ENCODE peak calls at places on chromosomes 12 and 14, in nine cellular contexts. K is RCC 7860; B is dorsolateral prefrontal cortex; A is OCI-M1; N is HT1080; S is MCF 10A; F is stimulated activated CD4-positive, alpha-beta T cell treated with anti-CD3 and anti-CD28 coated beads, Interleukin-2, amount 100 ng/mL, for 48 hours; H is dermis microvascular lymphatic vessel endothelial cell; P is left ventricle myocardium inferior. Q is an unnamed sample.
A peak's percentile ranks its signal among the peaks of the same experiment; 100 is the strongest.

GRCh38 chr14:62443796-62444195 is 601.5 kb downstream of the KCNH5 start:
- DNase-seq in H (no peak), A (no peak), K (peak; percentile 6), N (peak; percentile 91), B (no peak), F (no peak), S (peak; percentile 56), P (no peak), Q (no peak)

GRCh38 chr12:45259732-45260480 is 44.0 kb downstream of the ANO6 start:
- DNase-seq in K (no peak), N (no peak), P (no peak), S (peak; percentile 27), B (no peak), H (peak; percentile 63), A (peak; percentile 28), F (no peak), Q (no peak)

GRCh38 chr14:90383731-90384542 is 12.9 kb upstream of the CALM1 start:
- DNase-seq in A (peak; percentile 81), B (peak; percentile 59), N (no peak), F (peak; percentile 47), H (peak; percentile 61), K (no peak), P (peak; percentile 65), S (no peak), Q (no peak)

GRCh38 chr14:91350813-91351507 is 66.7 kb downstream of the CCDC88C start:
- DNase-seq in K (no peak), N (peak; percentile 66), H (no peak), A (no peak), S (no peak), P (no peak), F (peak; percentile 53), B (no peak), Q (no peak)

GRCh38 chr14:56490379-56490778 is 89.2 kb upstream of the TMEM260 start:
- DNase-seq in F (no peak), K (peak; percentile 4), N (no peak), P (no peak), H (peak; percentile 46), B (no peak), S (peak; percentile 47), A (peak; percentile 58), Q (no peak)

GRCh38 chr12:109539508-109539907 is 33.8 kb downstream of the MMAB start:
- DNase-seq in N (peak; percentile 86), H (peak; percentile 10), B (no peak), K (peak; percentile 61), F (no peak), S (peak; percentile 17), A (no peak), P (no peak), Q (no peak)

GRCh38 chr14:87449016-87449415 is 544.0 kb downstream of the GALC start:
- DNase-seq in K (no peak), N (no peak), A (no peak), H (no peak), F (no peak), B (no peak), S (peak; percentile 70), P (no peak), Q (no peak)

GRCh38 chr12:55937956-55938355 is 7.0 kb downstream of the DGKA start:
- DNase-seq in N (peak; percentile 68), B (no peak), S (peak; percentile 49), F (no peak), K (no peak), A (no peak), H (no peak), P (no peak), Q (no peak)

GRCh38 chr14:52068741-52069616 is at the start of gene NID2:
- DNase-seq in A (peak; percentile 3), P (peak; percentile 91), N (peak; percentile 77), B (peak; percentile 65), H (peak; percentile 83), S (no peak), F (peak; percentile 51), K (no peak), Q (peak; percentile 95)

GRCh38 chr14:94935901-94936300 is 166.0 kb upstream of the GSC start:
- DNase-seq in H (no peak), A (no peak), B (no peak), N (no peak), S (no peak), K (no peak), P (no peak), F (no peak), Q (no peak)

GRCh38 chr12:103556890-103557667 is 30.0 kb upstream of the STAB2 start:
- DNase-seq in F (no peak), H (no peak), A (no peak), S (no peak), B (no peak), N (no peak), P (no peak), K (no peak), Q (no peak)

GRCh38 chr14:37623971-37624370 is 28.5 kb downstream of the TTC6 start:
- DNase-seq in S (peak; percentile 76), H (no peak), A (no peak), P (no peak), B (no peak), N (no peak), F (no peak), K (no peak), Q (no peak)

GRCh38 chr12:15633201-15633600 is 156.0 kb downstream of the EPS8 start:
- DNase-seq in B (no peak), P (no peak), F (no peak), N (no peak), H (no peak), S (peak; percentile 50), A (no peak), K (no peak), Q (no peak)

GRCh38 chr12:112386726-112387125 is 4.5 kb upstream of the HECTD4 start:
- DNase-seq in P (no peak), B (no peak), N (no peak), F (no peak), A (peak; percentile 91), S (no peak), K (no peak), H (no peak), Q (no peak)

GRCh38 chr14:72699852-72700257 is 194.0 kb downstream of the DPF3 start:
- DNase-seq in P (peak; percentile 42), K (no peak), H (no peak), S (peak; percentile 76), B (no peak), N (peak; percentile 40), A (peak; percentile 80), F (no peak), Q (no peak)

GRCh38 chr12:96274331-96274730 is 80.2 kb downstream of the ELK3 start:
- DNase-seq in F (no peak), H (no peak), N (no peak), B (no peak), K (no peak), P (no peak), S (no peak), A (no peak), Q (no peak)

GRCh38 chr14:69980457-69981414 is 101.5 kb downstream of the SMOC1 start:
- DNase-seq in P (no peak), S (peak; percentile 16), B (peak; percentile 59), N (peak; percentile 70), A (no peak), F (no peak), H (no peak), K (no peak), Q (no peak)

GRCh38 chr12:49294086-49294803 is 702 bp upstream of the PRPH start:
- DNase-seq in S (no peak), H (no peak), B (no peak), P (no peak), A (no peak), F (no peak), N (no peak), K (no peak), Q (peak; percentile 70)

GRCh38 chr14:93332032-93332852 is 594 bp downstream of the BTBD7 start:
- DNase-seq in P (peak; percentile 67), F (peak; percentile 18), S (peak; percentile 51), N (peak; percentile 29), H (peak; percentile 85), K (no peak), B (peak; percentile 43), A (peak; percentile 62), Q (no peak)

Q was measured in chondrocyte.